ENCODE peak calls at places on chromosomes 4 and X, in eight cellular contexts. F is amygdala, O is RCC 7860, X is NCI-H1105, P is SJSA1, M is testis, S is AG09309, G is tibial nerve. L is an unnamed sample.

GRCh38 chr4:152500308-152500707 is 35.6 kb downstream of the FBXW7 start:
- DNase-seq in F (no peak), X (no peak), O (no peak), M (no peak), G (no peak), P (no peak), S (no peak), L (no peak)

GRCh38 chr4:4625488-4625887 is 83.6 kb upstream of the STX18 start:
- DNase-seq in F (no peak), O (no peak), G (no peak), S (peak; percentile 77), X (no peak), M (no peak), P (no peak), L (no peak)

GRCh38 chr4:56733352-56733751 is 52.3 kb upstream of the HOPX start:
- DNase-seq in S (no peak), M (no peak), F (no peak), P (no peak), G (no peak), O (no peak), X (no peak), L (no peak)

GRCh38 chrX:119682019-119682989 is 10.7 kb downstream of the SEPTIN6 start:
- DNase-seq in F (no peak), G (no peak), S (no peak), M (no peak), X (no peak), P (no peak), O (no peak), L (no peak)

GRCh38 chrX:154372612-154373022 is 1.8 kb downstream of the FLNA start:
- DNase-seq in P (peak; percentile 23), F (no peak), X (no peak), M (no peak), S (no peak), G (no peak), O (peak; percentile 90), L (peak; percentile 89)

GRCh38 chrX:150683536-150684146 is 9.6 kb upstream of the MTMR1 start:
- DNase-seq in M (no peak), P (peak; percentile 22), S (no peak), F (no peak), O (no peak), G (no peak), X (peak; percentile 63), L (peak; percentile 12)

GRCh38 chr4:98343640-98344039 is 82.5 kb downstream of the RAP1GDS1 start:
- DNase-seq in F (no peak), M (no peak), S (no peak), G (no peak), P (no peak), O (no peak), X (no peak), L (no peak)

GRCh38 chr4:1857931-1858330 is 2.0 kb upstream of the LETM1 start:
- DNase-seq in S (no peak), M (no peak), G (no peak), O (no peak), X (no peak), F (no peak), P (no peak), L (no peak)

GRCh38 chr4:186266699-186267467 is 894 bp downstream of the F11 start:
- DNase-seq in O (no peak), S (no peak), M (peak; percentile 28), G (no peak), P (no peak), F (no peak), X (no peak), L (no peak)

GRCh38 chr4:119189638-119190037 is 22.9 kb upstream of the USP53 start:
- DNase-seq in S (no peak), O (no peak), M (no peak), F (no peak), P (no peak), G (no peak), X (no peak), L (no peak)